ENCODE peak calls at places on chromosome 6, in eight cellular contexts. L, M, P, Q, X, N, R and V are unnamed samples.

GRCh38 chr6:13517116-13517515 is 29.7 kb upstream of the GFOD1 start:
- DNase-seq in L (no peak), N (no peak), M (no peak), P (no peak), R (no peak), Q (no peak), X (no peak), V (no peak)

GRCh38 chr6:87151786-87152527 is 3.4 kb upstream of the ZNF292 start:
- DNase-seq in P (peak; percentile 66), X (peak; percentile 32), R (peak; percentile 55), L (peak; percentile 73), N (peak; percentile 58), Q (peak; percentile 63), M (no peak), V (peak; percentile 89)

GRCh38 chr6:148414836-148415235 is 72.2 kb downstream of the SASH1 start:
- DNase-seq in M (no peak), Q (peak; percentile 71), P (no peak), X (no peak), R (no peak), N (no peak), L (no peak), V (no peak)

GRCh38 chr6:169868458-169868857 is 117.0 kb downstream of the ERMARD start:
- DNase-seq in N (no peak), X (peak; percentile 48), Q (no peak), P (peak; percentile 38), M (peak; percentile 5), R (no peak), L (peak; percentile 49), V (no peak)

GRCh38 chr6:20408851-20409250 is 7.2 kb downstream of the E2F3 start:
- DNase-seq in M (no peak), X (no peak), Q (no peak), N (no peak), R (no peak), P (no peak), L (no peak), V (no peak)

GRCh38 chr6:170553686-170554085 is 483 bp upstream of the TBP start:
- DNase-seq in N (peak; percentile 23), L (no peak), Q (no peak), M (peak; percentile 26), R (no peak), P (no peak), X (peak; percentile 26), V (no peak)

GRCh38 chr6:19838442-19839236 is 1.5 kb downstream of the ID4 start:
- DNase-seq in X (no peak), N (peak; percentile 54), M (peak; percentile 34), R (peak; percentile 64), Q (peak; percentile 90), L (no peak), P (peak; percentile 40), V (peak; percentile 59)

GRCh38 chr6:9085054-9085746 is 649.9 kb upstream of the SLC35B3 start:
- DNase-seq in L (no peak), N (no peak), P (no peak), R (no peak), M (no peak), X (no peak), Q (no peak), V (no peak)

GRCh38 chr6:166927240-166927941 is 29.0 kb downstream of the RNASET2 start:
- DNase-seq in Q (no peak), L (no peak), N (no peak), M (no peak), X (no peak), R (no peak), P (no peak), V (no peak)

GRCh38 chr6:80771941-80772340 is 665.5 kb downstream of the BCKDHB start:
- DNase-seq in P (no peak), L (no peak), N (peak; percentile 49), R (no peak), M (peak; percentile 7), Q (peak; percentile 17), X (no peak), V (no peak)

GRCh38 chr6:43698584-43699349 is 11.2 kb upstream of the MRPS18A start:
- DNase-seq in Q (peak; percentile 67), N (no peak), X (peak; percentile 70), M (no peak), R (peak; percentile 61), P (peak; percentile 57), L (no peak), V (peak; percentile 87)

GRCh38 chr6:72525821-72526550 is 95.9 kb upstream of the KCNQ5 start:
- DNase-seq in R (no peak), X (no peak), Q (no peak), M (no peak), N (no peak), L (no peak), P (no peak), V (no peak)

GRCh38 chr6:170040906-170041305 is 250.0 kb downstream of the DLL1 start:
- DNase-seq in M (no peak), P (no peak), N (no peak), Q (no peak), L (no peak), X (no peak), R (no peak), V (no peak)

GRCh38 chr6:151842816-151843215 is 35.3 kb downstream of the ESR1 start:
- DNase-seq in L (no peak), M (no peak), Q (no peak), X (no peak), P (no peak), R (no peak), N (no peak), V (no peak)

GRCh38 chr6:22828179-22829062 is 259.1 kb downstream of the HDGFL1 start:
- DNase-seq in P (peak; percentile 23), M (peak; percentile 66), L (no peak), X (peak; percentile 79), N (peak; percentile 56), Q (peak; percentile 99), R (peak; percentile 52), V (no peak)

GRCh38 chr6:149919834-149920225 is 3.1 kb downstream of the RAET1G start:
- DNase-seq in L (no peak), Q (no peak), N (no peak), R (no peak), X (no peak), M (no peak), P (no peak), V (no peak)